ENCODE peak calls at places on chromosome 17, in ten cellular contexts. A, G, S, J, O, I, X, H, L and M are unnamed samples.
A peak's percentile ranks its signal among the peaks of the same experiment; 100 is the strongest.

GRCh38 chr17:14471052-14471451 is 170.2 kb downstream of the HS3ST3B1 start:
- DNase-seq in A (no peak), G (no peak), S (no peak), J (no peak), O (no peak), I (peak; percentile 89), X (no peak), H (no peak), L (no peak), M (peak; percentile 11)

GRCh38 chr17:66507103-66507923 is 204.9 kb downstream of the PRKCA start:
- DNase-seq in A (no peak), G (peak; percentile 68), S (no peak), J (no peak), O (peak; percentile 78), I (peak; percentile 39), X (no peak), H (no peak), L (no peak), M (no peak)

GRCh38 chr17:57502696-57503307 is 242.3 kb downstream of the CCDC182 start:
- DNase-seq in A (no peak), G (no peak), S (peak; percentile 53), J (no peak), O (no peak), I (no peak), X (no peak), H (no peak), L (no peak), M (no peak)

GRCh38 chr17:12765544-12765943 is 23.8 kb upstream of the ARHGAP44 start:
- DNase-seq in A (no peak), G (no peak), S (no peak), J (no peak), O (peak; percentile 15), I (no peak), X (no peak), H (no peak), L (no peak), M (no peak)

GRCh38 chr17:77319211-77320031 is 178.7 kb downstream of the SEC14L1 start:
- DNase-seq in A (peak; percentile 94), G (peak; percentile 96), S (peak; percentile 43), J (peak; percentile 46), O (peak; percentile 94), I (no peak), X (no peak), H (peak; percentile 93), L (peak; percentile 97), M (peak; percentile 94)

GRCh38 chr17:83155128-83156081 is 76.0 kb downstream of the METRNL start:
- DNase-seq in A (peak; percentile 23), G (peak; percentile 83), S (peak; percentile 70), J (no peak), O (no peak), I (no peak), X (no peak), H (peak; percentile 54), L (no peak), M (no peak)

GRCh38 chr17:42310281-42311156 is 22.2 kb downstream of the STAT5A start:
- DNase-seq in A (no peak), G (no peak), S (no peak), J (peak; percentile 71), O (peak; percentile 77), I (no peak), X (no peak), H (no peak), L (no peak), M (no peak)

GRCh38 chr17:77560841-77561240 is 397.7 kb upstream of the TNRC6C start:
- DNase-seq in A (no peak), G (no peak), S (no peak), J (no peak), O (no peak), I (no peak), X (no peak), H (no peak), L (no peak), M (no peak)

GRCh38 chr17:51860934-51861561 is 297.5 kb downstream of the CA10 start:
- DNase-seq in A (no peak), G (no peak), S (peak; percentile 50), J (peak; percentile 90), O (peak; percentile 19), I (peak; percentile 44), X (no peak), H (no peak), L (no peak), M (peak; percentile 47)

GRCh38 chr17:4509402-4509801 is 10.7 kb downstream of the SPNS2 start:
- DNase-seq in A (peak; percentile 70), G (peak; percentile 54), S (no peak), J (no peak), O (no peak), I (no peak), X (peak; percentile 79), H (peak; percentile 85), L (no peak), M (no peak)

GRCh38 chr17:3657588-3657869 is 10.8 kb downstream of the TAX1BP3 start:
- DNase-seq in A (no peak), G (no peak), S (no peak), J (no peak), O (no peak), I (no peak), X (no peak), H (no peak), L (no peak), M (no peak)

GRCh38 chr17:75404739-75405364 is 626 bp downstream of the GRB2 start:
- DNase-seq in A (peak; percentile 39), G (peak; percentile 80), S (peak; percentile 67), J (peak; percentile 57), O (peak; percentile 72), I (no peak), X (no peak), H (peak; percentile 90), L (no peak), M (peak; percentile 53)

GRCh38 chr17:79792984-79793923 is 3.6 kb downstream of the CBX8 start:
- DNase-seq in A (no peak), G (no peak), S (peak; percentile 40), J (peak; percentile 66), O (no peak), I (no peak), X (no peak), H (no peak), L (no peak), M (no peak)

GRCh38 chr17:78924481-78925151 is 571 bp downstream of the TIMP2 start:
- DNase-seq in A (peak; percentile 33), G (no peak), S (peak; percentile 77), J (peak; percentile 81), O (no peak), I (no peak), X (peak; percentile 52), H (peak; percentile 85), L (no peak), M (no peak)

GRCh38 chr17:31391496-31391949 is at the start of gene RAB11FIP4:
- DNase-seq in A (no peak), G (no peak), S (peak; percentile 91), J (peak; percentile 63), O (peak; percentile 45), I (no peak), X (no peak), H (peak; percentile 77), L (no peak), M (no peak)

GRCh38 chr17:48756816-48757215 is 28.3 kb upstream of the HOXB13 start:
- DNase-seq in A (peak; percentile 21), G (peak; percentile 38), S (no peak), J (no peak), O (no peak), I (no peak), X (no peak), H (no peak), L (no peak), M (no peak)
- TF ChIP-seq POLR2AphosphoS5 in A (no peak), G (no peak), S (no peak), J (no peak), O (no peak), I (no peak), X (no peak), H (no peak), L (no peak), M (no peak)

DNA sequence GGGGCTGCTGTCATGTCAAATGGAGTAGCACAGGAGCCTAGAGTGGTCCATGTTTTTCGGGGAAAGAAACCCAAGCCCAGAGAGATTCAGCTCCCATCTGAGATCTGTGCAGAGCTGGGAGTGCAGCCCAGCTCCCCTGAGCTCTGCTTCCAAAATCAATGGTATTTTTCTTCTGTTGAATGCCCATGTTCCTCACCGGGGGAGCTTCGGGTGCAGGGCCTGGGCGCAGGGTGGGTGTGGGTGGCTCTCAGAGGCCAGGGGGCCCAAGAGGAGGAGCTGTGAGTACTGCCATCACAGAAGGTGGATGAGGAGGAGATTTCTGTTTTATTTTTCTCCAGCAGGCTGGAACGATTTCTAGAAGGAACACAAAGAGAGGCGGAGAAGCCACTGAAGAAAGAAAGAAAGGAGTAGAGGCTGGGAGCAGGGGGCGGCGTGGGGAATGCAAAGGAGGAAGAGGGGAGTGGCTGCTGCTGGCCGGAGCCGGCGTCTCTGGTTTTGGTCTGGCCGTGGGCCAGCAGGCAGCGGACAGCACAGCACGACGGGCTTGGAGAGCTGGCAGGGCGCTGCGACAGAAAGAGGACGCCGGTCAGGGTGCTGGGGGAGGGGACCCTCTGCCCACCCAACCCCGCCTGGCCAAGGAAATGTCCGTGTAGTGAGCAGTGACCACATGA is 76.2 kb upstream of the KSR1 start:
- DNase-seq in A (peak; percentile 25), G (peak; percentile 85), S (peak; percentile 80), J (peak; percentile 18), O (peak; percentile 79), I (no peak), X (no peak), H (no peak), L (peak; percentile 82), M (peak; percentile 44)
- TF ChIP-seq POLR2AphosphoS5 in A (no peak), G (peak; percentile 23), S (no peak), J (no peak), O (no peak), I (no peak), X (no peak), H (peak; percentile 53), L (no peak), M (no peak)

GRCh38 chr17:40551874-40552768 is 13.2 kb downstream of the CCR7 start:
- DNase-seq in A (peak; percentile 57), G (peak; percentile 86), S (no peak), J (no peak), O (peak; percentile 0), I (peak; percentile 95), X (no peak), H (peak; percentile 68), L (peak; percentile 83), M (peak; percentile 21)
- TF ChIP-seq POLR2AphosphoS5 in A (peak; percentile 54), G (peak; percentile 76), S (no peak), J (no peak), O (no peak), I (no peak), X (peak; percentile 91), H (peak; percentile 88), L (peak; percentile 54), M (peak; percentile 13)

DNA sequence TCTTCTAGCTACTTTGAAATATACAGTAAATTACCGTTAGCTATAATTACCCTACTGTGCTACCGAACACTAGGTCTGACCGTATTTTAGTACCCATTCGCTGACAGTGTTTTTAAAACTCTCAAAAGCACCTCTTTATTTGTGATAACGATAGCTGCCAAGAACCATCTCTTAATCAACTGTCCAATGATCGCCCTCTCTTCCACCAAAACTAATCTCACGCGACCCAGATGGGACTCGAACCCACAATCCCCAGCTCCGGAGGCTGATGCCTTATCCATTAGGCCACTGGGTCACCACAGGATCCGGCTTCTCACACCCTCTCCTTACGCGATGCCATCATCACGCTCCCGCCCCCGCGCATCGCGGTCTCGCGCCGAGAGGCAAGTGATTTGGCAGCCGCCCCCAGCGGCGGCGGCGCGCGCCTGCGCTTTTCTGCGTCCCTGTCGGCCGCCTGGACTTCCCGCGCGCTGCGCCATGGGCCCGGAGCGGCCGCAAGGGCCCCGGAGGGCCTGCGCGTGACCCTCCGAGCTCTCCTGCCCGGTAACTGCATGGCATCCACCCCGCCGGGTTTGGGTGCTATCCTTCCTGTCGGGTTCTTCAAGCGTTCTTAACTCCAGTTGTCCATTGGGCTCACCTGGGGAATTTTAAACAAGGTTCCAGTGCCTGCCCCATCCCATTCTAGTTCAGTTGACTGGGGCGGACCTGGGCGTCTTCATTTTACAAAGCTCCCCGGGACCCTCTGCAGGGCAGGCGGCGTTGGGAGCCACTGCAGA is 15.7 kb upstream of the KPNA2 start:
- DNase-seq in A (peak; percentile 96), G (peak; percentile 97), S (peak; percentile 99), J (peak; percentile 94), O (peak; percentile 98), I (peak; percentile 95), X (peak; percentile 94), H (peak; percentile 98), L (peak; percentile 97), M (peak; percentile 98)
- TF ChIP-seq POLR2AphosphoS5 in A (peak; percentile 96), G (peak; percentile 76), S (peak; percentile 88), J (peak; percentile 85), O (peak; percentile 63), I (peak; percentile 90), X (peak; percentile 70), H (peak; percentile 86), L (peak; percentile 92), M (peak; percentile 38)